ENCODE peak calls at places on chromosomes 12 and 14, in seven cellular contexts. W is HS-5; O is stomach; T is psoas muscle; V is stimulated activated CD4-positive, alpha-beta T cell treated with anti-CD3 and anti-CD28 coated beads, Interleukin-12 subunit alpha, Interleukin-12 subunit beta, amount 100 ng/mL, for 48 hours; G is HFF-Myc; B is HFFc6. C is an unnamed sample.

GRCh38 chr14:105197274-105197673 is 16.2 kb upstream of the NUDT14 start:
- DNase-seq in V (no peak), B (peak; percentile 62), O (no peak), G (peak; percentile 27), T (peak; percentile 78), W (no peak), C (peak; percentile 58)

GRCh38 chr12:64747681-64748080 is 11.5 kb downstream of the GNS start:
- DNase-seq in B (no peak), T (no peak), G (no peak), V (no peak), O (no peak), W (no peak), C (no peak)

GRCh38 chr14:41558527-41558926 is 48.1 kb upstream of the LRFN5 start:
- DNase-seq in O (no peak), B (no peak), T (no peak), V (no peak), W (no peak), G (no peak), C (no peak)

GRCh38 chr14:101715209-101716076 is 46.1 kb upstream of the PPP2R5C start:
- DNase-seq in W (no peak), B (no peak), T (no peak), G (no peak), V (no peak), O (peak; percentile 22), C (no peak)

GRCh38 chr14:93105362-93105761 is 10.4 kb downstream of the ITPK1 start:
- DNase-seq in G (no peak), B (no peak), W (peak; percentile 28), V (no peak), O (peak; percentile 41), T (peak; percentile 70), C (no peak)

GRCh38 chr12:42669471-42669997 is 80.0 kb upstream of the PRICKLE1 start:
- DNase-seq in B (no peak), W (no peak), V (no peak), G (no peak), T (no peak), O (no peak), C (no peak)

GRCh38 chr12:24679135-24679534 is 269.8 kb downstream of the BCAT1 start:
- DNase-seq in O (no peak), V (no peak), W (no peak), B (no peak), G (no peak), T (no peak), C (no peak)

GRCh38 chr12:132083731-132084641 is 60.1 kb downstream of the DDX51 start:
- DNase-seq in V (peak; percentile 85), O (peak; percentile 93), B (peak; percentile 80), T (peak; percentile 95), W (peak; percentile 58), G (peak; percentile 58), C (peak; percentile 87)

GRCh38 chr12:130689408-130690405 is 26.4 kb downstream of the RIMBP2 start:
- DNase-seq in V (no peak), O (no peak), B (no peak), W (no peak), T (no peak), G (no peak), C (no peak)

GRCh38 chr14:88707088-88707487 is 85.7 kb downstream of the EML5 start:
- DNase-seq in T (no peak), B (no peak), W (no peak), O (no peak), G (no peak), V (no peak), C (no peak)

GRCh38 chr14:100609331-100609870 is 22.2 kb upstream of the BEGAIN start:
- DNase-seq in W (no peak), B (no peak), G (no peak), V (no peak), T (no peak), O (no peak), C (no peak)

GRCh38 chr14:34873591-34874385 is 1.4 kb downstream of the BAZ1A start:
- DNase-seq in O (peak; percentile 82), B (no peak), T (peak; percentile 91), V (peak; percentile 83), W (peak; percentile 51), G (peak; percentile 47), C (peak; percentile 92)

GRCh38 chr14:96264850-96265249 is 8.8 kb downstream of the BDKRB1 start:
- DNase-seq in V (no peak), T (no peak), G (no peak), W (no peak), B (no peak), O (no peak), C (no peak)

GRCh38 chr12:96104566-96104965 is 69.2 kb upstream of the LTA4H start:
- DNase-seq in T (no peak), G (no peak), O (no peak), V (no peak), W (no peak), B (no peak), C (no peak)

GRCh38 chr12:109284392-109284791 is 24.7 kb downstream of the FOXN4 start:
- DNase-seq in G (no peak), B (no peak), O (no peak), V (no peak), W (no peak), T (no peak), C (no peak)

GRCh38 chr12:6426882-6427671 is 17.7 kb upstream of the CD27 start:
- DNase-seq in O (peak; percentile 34), G (no peak), B (no peak), T (no peak), V (peak; percentile 89), W (no peak), C (peak; percentile 95)

GRCh38 chr14:52095793-52096192 is 26.9 kb upstream of the NID2 start:
- DNase-seq in V (no peak), T (no peak), W (no peak), G (no peak), O (no peak), B (no peak), C (no peak)

GRCh38 chr14:103725739-103726395 is 10.3 kb downstream of the ZFYVE21 start:
- DNase-seq in T (no peak), B (no peak), V (no peak), W (no peak), G (no peak), O (no peak), C (no peak)

GRCh38 chr12:103020839-103021238 is 63.4 kb downstream of the ASCL1 start:
- DNase-seq in T (no peak), G (no peak), W (no peak), V (no peak), B (no peak), O (no peak), C (no peak)

GRCh38 chr14:43019826-43020225 is 1413.2 kb downstream of the LRFN5 start:
- DNase-seq in V (no peak), B (no peak), W (no peak), O (no peak), G (no peak), T (no peak), C (no peak)

GRCh38 chr12:101698782-101699347 is 1.4 kb downstream of the CHPT1 start:
- DNase-seq in W (no peak), O (no peak), V (peak; percentile 3), B (no peak), T (no peak), G (no peak), C (no peak)

GRCh38 chr14:29814153-29815057 is 113.2 kb downstream of the PRKD1 start:
- DNase-seq in V (no peak), B (no peak), G (no peak), W (no peak), O (peak; percentile 79), T (no peak), C (no peak)

GRCh38 chr14:64705406-64706118 is 1.3 kb downstream of the PLEKHG3 start:
- DNase-seq in T (no peak), G (no peak), B (no peak), V (no peak), O (no peak), W (no peak), C (no peak)

GRCh38 chr12:77795699-77796098 is 35.0 kb upstream of the NAV3 start:
- DNase-seq in W (no peak), V (no peak), T (no peak), B (no peak), O (no peak), G (peak; percentile 4), C (no peak)

GRCh38 chr14:105026789-105027563 is 6.1 kb upstream of the CDCA4 start:
- DNase-seq in V (no peak), G (no peak), B (peak; percentile 52), W (no peak), O (no peak), T (no peak), C (no peak)

GRCh38 chr12:107093547-107094448 is at the start of gene CRY1:
- DNase-seq in B (peak; percentile 91), W (peak; percentile 89), O (peak; percentile 96), T (peak; percentile 98), G (peak; percentile 78), V (peak; percentile 91), C (peak; percentile 90)

GRCh38 chr14:103543721-103544626 is 15.0 kb downstream of the TRMT61A start:
- DNase-seq in G (no peak), V (no peak), B (no peak), T (peak; percentile 75), O (no peak), W (no peak), C (no peak)

GRCh38 chr14:37844614-37845013 is 249.2 kb downstream of the TTC6 start:
- DNase-seq in V (no peak), W (no peak), B (no peak), O (no peak), G (no peak), T (no peak), C (no peak)

GRCh38 chr12:115273446-115273845 is 589.5 kb upstream of the TBX3 start:
- DNase-seq in T (no peak), O (no peak), G (no peak), V (no peak), B (no peak), W (no peak), C (no peak)

GRCh38 chr12:59699408-59700144 is 103.7 kb downstream of the SLC16A7 start:
- DNase-seq in B (peak; percentile 53), G (peak; percentile 22), W (peak; percentile 84), T (no peak), V (no peak), O (no peak), C (no peak)

GRCh38 chr14:23608454-23608853 is 27.7 kb upstream of the DHRS2 start:
- DNase-seq in G (no peak), V (no peak), W (no peak), T (no peak), O (peak; percentile 81), B (no peak), C (no peak)

GRCh38 chr14:23070262-23071129 is 13.2 kb upstream of the CDH24 start:
- DNase-seq in O (no peak), B (no peak), T (no peak), G (no peak), V (no peak), W (no peak), C (no peak)

GRCh38 chr14:66643344-66643743 is 135.4 kb downstream of the GPHN start:
- DNase-seq in G (no peak), O (no peak), W (no peak), T (no peak), B (no peak), V (no peak), C (no peak)

GRCh38 chr14:50082784-50083466 is 33.4 kb downstream of the VCPKMT start:
- DNase-seq in B (no peak), T (no peak), W (no peak), G (no peak), O (peak; percentile 57), V (peak; percentile 81), C (peak; percentile 86)

GRCh38 chr12:93002278-93003054 is 73.4 kb upstream of the EEA1 start:
- DNase-seq in O (no peak), G (no peak), B (peak; percentile 83), W (no peak), T (no peak), V (no peak), C (no peak)

GRCh38 chr12:49539406-49540228 is 787 bp downstream of the KCNH3 start:
- DNase-seq in O (peak; percentile 22), T (no peak), W (no peak), B (no peak), V (no peak), G (no peak), C (no peak)

GRCh38 chr14:68819260-68819691 is 26.4 kb upstream of the ZFP36L1 start:
- DNase-seq in O (peak; percentile 50), T (no peak), G (no peak), W (no peak), V (no peak), B (peak; percentile 70), C (peak; percentile 61)

GRCh38 chr14:26925876-26926584 is 328.2 kb upstream of the NOVA1 start:
- DNase-seq in B (no peak), W (no peak), G (no peak), V (no peak), O (no peak), T (no peak), C (no peak)

C was measured in stimulated activated naive B cell treated with anti-CD40 and anti-IgM and Interleukin-4, amounts not matched to agents 10 μg/mL and 1 μg/mL and 100 μg/mL, for 72 hours.